ENCODE peak calls at places on chromosomes 12 and 14, in five cellular contexts. O is uterus, F is lung, Q is AG10803, A is heart right ventricle. Z is an unnamed sample.

GRCh38 chr14:37650356-37651037 is 55.1 kb downstream of the TTC6 start:
- DNase-seq in O (no peak), F (no peak), Q (no peak), A (no peak), Z (no peak)

GRCh38 chr12:69570545-69571399 is 14.5 kb upstream of the CCT2 start:
- DNase-seq in O (peak), F (peak), Q (peak), A (no peak), Z (peak)

GRCh38 chr12:92971869-92972524 is 42.9 kb upstream of the EEA1 start:
- DNase-seq in O (no peak), F (no peak), Q (peak), A (no peak), Z (peak)

GRCh38 chr12:95874452-95874851 is 15.7 kb downstream of the SNRPF start:
- DNase-seq in O (no peak), F (no peak), Q (no peak), A (no peak), Z (no peak)

GRCh38 chr12:104499668-104500328 is 43.0 kb downstream of the CHST11 start:
- DNase-seq in O (no peak), F (no peak), Q (no peak), A (no peak), Z (no peak)

GRCh38 chr12:121128908-121129704 is 3.6 kb upstream of the P2RX7 start:
- DNase-seq in O (peak), F (peak), Q (peak), A (peak), Z (peak)

GRCh38 chr12:88418856-88419497 is 161.3 kb downstream of the KITLG start:
- DNase-seq in O (no peak), F (no peak), Q (peak), A (no peak), Z (peak)

GRCh38 chr12:65699251-65699650 is 125.0 kb upstream of the HMGA2 start:
- DNase-seq in O (no peak), F (no peak), Q (peak), A (no peak), Z (peak)

GRCh38 chr12:56034586-56035332 is 7.0 kb upstream of the RPS26 start:
- DNase-seq in O (no peak), F (no peak), Q (no peak), A (no peak), Z (no peak)

GRCh38 chr12:67482751-67483661 is 165.5 kb upstream of the DYRK2 start:
- DNase-seq in O (peak), F (peak), Q (peak), A (peak), Z (peak)

GRCh38 chr14:26286806-26287205 is 311.0 kb downstream of the NOVA1 start:
- DNase-seq in O (no peak), F (no peak), Q (peak), A (no peak), Z (peak)

GRCh38 chr14:93688239-93688666 is 100.0 kb downstream of the PRIMA1 start:
- DNase-seq in O (no peak), F (no peak), Q (no peak), A (no peak), Z (no peak)

GRCh38 chr14:20823859-20824258 is 21.2 kb upstream of the RNASE1 start:
- DNase-seq in O (no peak), F (no peak), Q (no peak), A (no peak), Z (no peak)

GRCh38 chr12:124279846-124280360 is 15.0 kb upstream of the RFLNA start:
- DNase-seq in O (no peak), F (no peak), Q (peak), A (no peak), Z (peak)

GRCh38 chr12:27680638-27681037 is 15.6 kb upstream of the REP15 start:
- DNase-seq in O (no peak), F (no peak), Q (no peak), A (no peak), Z (no peak)

GRCh38 chr14:99136047-99136400 is 136.0 kb downstream of the BCL11B start:
- DNase-seq in O (no peak), F (peak), Q (no peak), A (no peak), Z (no peak)

GRCh38 chr12:116520801-116521471 is 38.2 kb upstream of the MAP1LC3B2 start:
- DNase-seq in O (no peak), F (no peak), Q (peak), A (no peak), Z (no peak)

GRCh38 chr12:128969480-128970055 is 116.3 kb downstream of the GLT1D1 start:
- DNase-seq in O (no peak), F (no peak), Q (no peak), A (no peak), Z (no peak)

GRCh38 chr12:20482680-20483079 is 114.3 kb downstream of the PDE3A start:
- DNase-seq in O (no peak), F (no peak), Q (no peak), A (no peak), Z (no peak)

GRCh38 chr14:64702493-64703392 is 1.5 kb upstream of the PLEKHG3 start:
- DNase-seq in O (no peak), F (peak), Q (no peak), A (peak), Z (no peak)

GRCh38 chr14:23864856-23865255 is 88.7 kb upstream of the DHRS4 start:
- DNase-seq in O (no peak), F (no peak), Q (no peak), A (no peak), Z (no peak)

GRCh38 chr12:99079811-99080210 is 434.7 kb downstream of the APAF1 start:
- DNase-seq in O (no peak), F (no peak), Q (no peak), A (no peak), Z (no peak)

GRCh38 chr12:18749381-18749957 is 11.6 kb downstream of the CAPZA3 start:
- DNase-seq in O (no peak), F (no peak), Q (peak), A (no peak), Z (peak)

GRCh38 chr12:47080725-47081502 is 1.2 kb upstream of the AMIGO2 start:
- DNase-seq in O (peak), F (peak), Q (peak), A (peak), Z (peak)

GRCh38 chr12:104736307-104736706 is 221.8 kb downstream of the SLC41A2 start:
- DNase-seq in O (no peak), F (no peak), Q (peak), A (no peak), Z (peak)

GRCh38 chr12:29783773-29784666 is at the start of gene TMTC1:
- DNase-seq in O (peak), F (peak), Q (peak), A (peak), Z (peak)

GRCh38 chr12:68400231-68400829 is 68.2 kb upstream of the MDM1 start:
- DNase-seq in O (no peak), F (no peak), Q (no peak), A (no peak), Z (peak)

GRCh38 chr12:128629979-128630378 is 193.8 kb downstream of the SLC15A4 start:
- DNase-seq in O (no peak), F (no peak), Q (no peak), A (no peak), Z (no peak)

GRCh38 chr12:14770495-14771313 is 32.6 kb downstream of the WBP11 start:
- DNase-seq in O (peak), F (peak), Q (peak), A (peak), Z (peak)

GRCh38 chr12:53754633-53755261 is 3.0 kb upstream of the CISTR start:
- DNase-seq in O (no peak), F (peak), Q (peak), A (no peak), Z (peak)

GRCh38 chr12:94209240-94209639 is 60.9 kb downstream of the PLXNC1 start:
- DNase-seq in O (no peak), F (no peak), Q (no peak), A (no peak), Z (no peak)

GRCh38 chr12:30792648-30793499 is 38.1 kb upstream of the CAPRIN2 start:
- DNase-seq in O (no peak), F (no peak), Q (peak), A (no peak), Z (peak)

GRCh38 chr14:104754213-104754851 is 1.4 kb downstream of the SIVA1 start:
- DNase-seq in O (no peak), F (no peak), Q (no peak), A (no peak), Z (no peak)
- H3K4me3 ChIP-seq in O (peak), F (no peak), Q (peak), A (peak), Z (peak)

GRCh38 chr14:30624132-30624423 is 2.0 kb downstream of the SCFD1 start:
- DNase-seq in O (no peak), F (no peak), Q (no peak), A (no peak), Z (no peak)
- H3K4me3 ChIP-seq in O (no peak), F (no peak), Q (peak), A (no peak), Z (peak)

GRCh38 chr12:63948211-63948610 is 103.7 kb downstream of the SRGAP1 start:
- DNase-seq in O (no peak), F (no peak), Q (no peak), A (no peak), Z (no peak)
- H3K4me3 ChIP-seq in O (no peak), F (no peak), Q (no peak), A (no peak), Z (no peak)

GRCh38 chr14:52906141-52906601 is 44.7 kb downstream of the FERMT2 start:
- DNase-seq in O (no peak), F (no peak), Q (peak), A (no peak), Z (peak)
- H3K4me3 ChIP-seq in O (no peak), F (no peak), Q (peak), A (no peak), Z (peak)

DNA sequence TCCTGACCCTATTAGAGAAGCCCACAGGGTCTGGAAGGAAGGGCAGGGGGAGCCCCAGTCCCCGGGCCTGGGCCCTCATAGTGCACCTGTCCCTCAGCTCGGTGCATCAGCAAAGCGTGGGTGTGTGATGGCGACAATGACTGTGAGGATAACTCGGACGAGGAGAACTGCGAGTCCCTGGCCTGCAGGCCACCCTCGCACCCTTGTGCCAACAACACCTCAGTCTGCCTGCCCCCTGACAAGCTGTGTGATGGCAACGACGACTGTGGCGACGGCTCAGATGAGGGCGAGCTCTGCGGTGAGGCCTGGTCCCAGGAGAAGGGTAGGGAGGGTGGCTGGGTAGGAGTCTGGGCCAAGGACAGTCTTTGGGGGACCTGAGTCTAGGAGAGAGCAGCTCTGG is 26.3 kb upstream of the LRP1-AS start:
- DNase-seq in O (no peak), F (no peak), Q (no peak), A (no peak), Z (no peak)
- H3K4me3 ChIP-seq in O (no peak), F (no peak), Q (no peak), A (no peak), Z (no peak)

DNA sequence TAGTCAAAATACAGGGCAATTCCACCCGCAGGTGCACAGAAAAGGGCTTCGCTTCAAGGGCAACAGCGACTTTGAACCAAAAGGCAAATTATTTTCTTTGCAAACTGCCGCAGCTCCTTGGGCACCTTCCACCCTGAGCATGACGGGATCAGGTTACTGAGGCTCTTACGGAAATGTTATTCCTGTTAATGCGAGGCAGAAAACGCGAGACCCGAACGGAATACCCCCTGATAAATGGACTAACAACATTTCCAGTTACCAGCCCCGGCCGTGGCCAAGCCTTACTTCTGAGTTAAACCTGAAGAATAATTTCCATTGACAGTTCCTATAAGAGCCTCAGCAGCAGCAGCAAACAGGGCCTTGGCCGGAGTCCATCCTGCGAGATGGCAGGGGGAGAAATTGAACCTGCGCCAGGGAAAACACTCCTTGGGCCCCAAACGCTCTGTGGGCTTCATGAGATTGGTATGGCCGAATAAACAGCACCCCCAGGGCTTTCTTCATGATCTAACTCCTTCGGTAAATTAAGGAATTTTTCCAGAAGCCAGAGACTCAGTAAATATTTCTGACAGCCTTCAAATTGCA is 70.0 kb upstream of the DICER1 start:
- DNase-seq in O (no peak), F (no peak), Q (no peak), A (no peak), Z (no peak)
- H3K4me3 ChIP-seq in O (no peak), F (no peak), Q (no peak), A (no peak), Z (no peak)

DNA sequence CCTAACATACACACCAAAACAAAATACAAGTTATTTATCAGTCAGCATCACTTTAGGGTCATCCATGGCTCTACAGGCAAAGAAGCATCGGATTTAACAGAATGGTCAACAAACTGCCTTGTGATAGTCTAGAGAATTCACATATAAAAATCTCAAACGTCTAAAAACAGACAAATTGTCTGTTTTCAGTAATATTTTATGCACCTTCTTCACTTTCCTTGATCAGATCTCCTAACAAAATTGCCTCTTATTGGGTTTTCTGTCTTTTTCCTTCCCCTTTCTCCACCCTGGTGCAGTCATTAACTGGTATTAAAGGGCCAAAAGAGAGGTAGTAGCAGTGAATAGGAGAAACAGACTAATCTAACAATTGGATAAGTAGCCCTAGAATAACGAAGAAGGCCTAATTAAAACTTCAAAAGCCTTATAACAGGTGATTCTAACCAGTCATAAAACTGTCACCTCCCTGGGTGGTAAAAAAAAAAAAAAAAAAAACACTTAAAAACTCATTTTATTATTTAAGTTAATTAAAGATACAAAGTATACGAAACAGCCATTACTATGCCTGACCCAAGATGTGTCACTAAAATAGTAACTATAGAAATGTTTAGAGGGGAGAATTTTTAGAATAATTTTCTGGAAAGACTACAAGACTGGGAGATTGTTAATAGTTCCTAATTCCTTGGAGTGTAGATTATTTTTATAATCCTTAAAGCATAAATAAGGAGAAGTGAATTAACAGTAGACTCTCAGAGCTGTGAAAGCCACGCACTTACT is 1.5 kb downstream of the KIF21A start:
- DNase-seq in O (no peak), F (no peak), Q (no peak), A (no peak), Z (no peak)
- H3K4me3 ChIP-seq in O (peak), F (no peak), Q (no peak), A (peak), Z (peak)

GRCh38 chr12:75115748-75116147 is 93.9 kb downstream of the KCNC2 start:
- DNase-seq in O (no peak), F (no peak), Q (no peak), A (no peak), Z (no peak)
- H3K4me3 ChIP-seq in O (no peak), F (no peak), Q (no peak), A (no peak), Z (no peak)

GRCh38 chr12:2641209-2641608 is 153.6 kb upstream of the FKBP4 start:
- DNase-seq in O (no peak), F (no peak), Q (peak), A (no peak), Z (peak)
- H3K4me3 ChIP-seq in O (no peak), F (no peak), Q (no peak), A (no peak), Z (no peak)

Z was measured in fibroblast of the aortic adventitia.